ENCODE peak calls at places on chromosomes 12 and 14, in eight cellular contexts. Q, P, D, C, T, X, N and R are unnamed samples.
A peak's percentile ranks its signal among the peaks of the same experiment; 100 is the strongest.

GRCh38 chr14:73424453-73424852 is 33.9 kb downstream of the NUMB start:
- DNase-seq in N (no peak), T (no peak), X (no peak), D (no peak), Q (peak; percentile 48), C (no peak), P (no peak), R (no peak)

GRCh38 chr12:87820524-87821194 is 208.5 kb downstream of the C12orf50 start:
- DNase-seq in P (no peak), X (no peak), T (no peak), N (no peak), D (no peak), Q (no peak), C (no peak), R (no peak)

GRCh38 chr14:91383439-91383838 is 34.2 kb downstream of the CCDC88C start:
- DNase-seq in D (no peak), X (no peak), P (no peak), Q (no peak), N (no peak), T (no peak), C (no peak), R (no peak)

GRCh38 chr12:84599539-84599938 is 313.1 kb downstream of the SLC6A15 start:
- DNase-seq in N (no peak), P (no peak), T (no peak), X (no peak), D (no peak), Q (no peak), C (no peak), R (no peak)

GRCh38 chr12:129676411-129676810 is 227.4 kb downstream of the TMEM132D start:
- DNase-seq in P (no peak), N (no peak), Q (no peak), T (no peak), D (no peak), C (no peak), X (no peak), R (no peak)

GRCh38 chr14:70156602-70157001 is 32.1 kb downstream of the SLC8A3 start:
- DNase-seq in X (no peak), P (no peak), Q (no peak), T (no peak), N (no peak), D (no peak), C (no peak), R (no peak)

GRCh38 chr12:1591029-1591428 is 3.4 kb downstream of the FBXL14 start:
- DNase-seq in Q (peak; percentile 54), T (no peak), P (peak; percentile 63), C (no peak), X (no peak), N (no peak), D (no peak), R (no peak)

GRCh38 chr12:130651188-130651587 is 64.9 kb downstream of the RIMBP2 start:
- DNase-seq in C (no peak), N (no peak), D (no peak), Q (no peak), T (no peak), P (no peak), X (no peak), R (peak; percentile 55)

GRCh38 chr12:50918584-50919316 is 33.6 kb upstream of the HIGD1C start:
- DNase-seq in Q (no peak), N (no peak), P (no peak), X (no peak), D (no peak), T (no peak), C (no peak), R (no peak)

GRCh38 chr14:55136241-55136640 is 7.2 kb downstream of the LGALS3 start:
- DNase-seq in D (no peak), P (no peak), X (no peak), Q (no peak), C (no peak), T (no peak), N (no peak), R (no peak)

GRCh38 chr14:76386922-76387782 is 11.2 kb downstream of the ESRRB start:
- DNase-seq in Q (peak; percentile 70), T (peak; percentile 81), D (peak; percentile 76), C (peak; percentile 64), N (peak; percentile 80), P (peak; percentile 61), X (peak; percentile 90), R (peak; percentile 60)

GRCh38 chr14:85921241-85921640 is 391.3 kb downstream of the FLRT2 start:
- DNase-seq in N (no peak), P (no peak), X (no peak), D (no peak), T (no peak), C (no peak), Q (no peak), R (no peak)

GRCh38 chr12:79934309-79935020 is 432 bp downstream of the PPP1R12A start:
- DNase-seq in N (no peak), C (peak; percentile 46), T (peak; percentile 78), Q (peak; percentile 47), D (peak; percentile 54), X (peak; percentile 58), P (peak; percentile 51), R (peak; percentile 96)

GRCh38 chr12:20421338-20421890 is 53.1 kb downstream of the PDE3A start:
- DNase-seq in N (no peak), C (no peak), P (peak; percentile 59), D (no peak), X (no peak), Q (no peak), T (no peak), R (no peak)

GRCh38 chr12:4899361-4899760 is 10.3 kb upstream of the KCNA1 start:
- DNase-seq in D (no peak), N (no peak), T (no peak), X (no peak), P (no peak), Q (no peak), C (no peak), R (no peak)
- TF ChIP-seq CTCF in D (no peak), N (no peak), T (no peak), X (no peak), P (no peak), Q (peak; percentile 52), C (no peak), R (peak; percentile 59)

GRCh38 chr14:100828448-100828834 is 2.5 kb downstream of the MEG3 start:
- DNase-seq in X (no peak), P (no peak), N (no peak), T (no peak), D (no peak), C (peak; percentile 81), Q (no peak), R (no peak)

GRCh38 chr14:100825691-100826331 is at the start of gene MEG3:
- DNase-seq in X (no peak), N (peak; percentile 62), T (peak; percentile 65), Q (no peak), C (peak; percentile 60), P (no peak), D (no peak), R (no peak)

GRCh38 chr14:100827751-100828447 is 2.0 kb downstream of the MEG3 start:
- DNase-seq in C (peak; percentile 82), D (peak; percentile 31), P (no peak), Q (no peak), T (no peak), X (no peak), N (peak; percentile 65), R (no peak)

GRCh38 chr14:100826371-100827139 is 637 bp downstream of the MEG3 start:
- DNase-seq in N (no peak), C (no peak), X (no peak), D (no peak), P (no peak), Q (no peak), T (peak; percentile 7), R (no peak)

DNA sequence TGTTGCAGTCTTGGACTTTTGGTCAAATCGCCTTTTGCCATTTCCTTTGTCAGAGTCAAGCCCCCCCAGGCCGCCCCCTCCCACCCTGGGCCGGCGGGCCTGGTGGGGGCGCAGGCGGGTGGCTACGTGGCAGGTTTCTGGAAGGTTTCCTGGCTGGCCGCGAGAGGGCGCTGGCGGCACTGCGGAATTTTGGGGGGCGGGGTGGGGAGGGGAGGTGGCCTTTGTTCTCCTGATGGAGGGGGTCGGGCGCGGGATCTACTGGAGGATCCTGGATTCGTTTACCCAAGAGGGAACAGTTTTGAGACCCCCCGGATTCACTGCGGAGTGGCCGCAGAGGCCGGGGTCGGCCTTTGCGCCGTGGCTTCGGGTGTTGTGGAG is 1.2 kb downstream of the MEG3 start:
- DNase-seq in D (no peak), Q (no peak), N (peak; percentile 40), X (no peak), C (peak; percentile 46), T (no peak), P (no peak), R (no peak)
- TF ChIP-seq CTCF in D (no peak), Q (no peak), N (no peak), X (no peak), C (peak; percentile 47), T (no peak), P (no peak), R (no peak)

GRCh38 chr12:65252515-65252914 is 26.0 kb upstream of the MSRB3 start:
- DNase-seq in T (no peak), D (no peak), P (no peak), Q (no peak), C (no peak), N (no peak), X (no peak), R (no peak)
- TF ChIP-seq CTCF in T (no peak), D (no peak), P (no peak), Q (no peak), C (no peak), N (no peak), X (no peak), R (no peak)

DNA sequence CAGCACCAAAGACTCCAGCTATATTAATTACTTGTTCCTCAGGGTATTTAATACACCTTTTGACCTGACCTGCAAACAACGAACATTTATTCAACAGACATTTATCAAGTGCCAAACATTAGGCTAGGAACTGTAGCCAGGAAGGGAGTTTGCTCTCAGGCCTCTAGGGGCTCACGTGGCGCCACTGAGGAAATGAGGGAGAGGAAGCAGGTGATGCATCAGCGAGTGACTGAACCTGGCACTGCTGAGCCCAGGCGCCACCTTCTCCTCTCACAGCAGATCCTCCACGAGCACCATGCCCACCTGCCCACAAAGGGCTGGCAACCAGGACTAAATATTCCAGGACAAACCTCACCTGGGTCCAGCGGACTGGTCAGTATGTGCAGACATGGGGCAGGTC is 50.2 kb downstream of the SETD3 start:
- DNase-seq in X (peak; percentile 56), C (no peak), P (no peak), D (peak; percentile 31), Q (peak; percentile 76), T (no peak), N (peak; percentile 65), R (no peak)
- TF ChIP-seq CTCF in X (peak; percentile 47), C (no peak), P (peak; percentile 13), D (no peak), Q (peak; percentile 84), T (peak; percentile 16), N (no peak), R (peak; percentile 44)

GRCh38 chr12:91695964-91696363 is 449.7 kb downstream of the BTG1 start:
- DNase-seq in C (no peak), Q (no peak), D (no peak), X (no peak), N (no peak), T (no peak), P (no peak), R (no peak)
- TF ChIP-seq CTCF in C (no peak), Q (no peak), D (no peak), X (no peak), N (no peak), T (no peak), P (no peak), R (peak; percentile 19)